ENCODE peak calls at places on chromosomes 2 and 18, in nine cellular contexts. R, I, V, L, K, E, Z, F and H are unnamed samples.
A peak's percentile ranks its signal among the peaks of the same experiment; 100 is the strongest.

GRCh38 chr2:217279571-217279970 is 419.7 kb upstream of the TNP1 start:
- DNase-seq in R (no peak), E (no peak), V (peak; percentile 98), Z (no peak), K (no peak), F (peak; percentile 99), L (no peak), I (no peak), H (no peak)

GRCh38 chr18:64127172-64127571 is 21.7 kb downstream of the LINC00305 start:
- DNase-seq in L (no peak), K (no peak), Z (no peak), E (no peak), R (no peak), V (no peak), I (no peak), F (no peak), H (no peak)

GRCh38 chr18:487371-487770 is 13.1 kb downstream of the COLEC12 start:
- DNase-seq in E (no peak), Z (no peak), I (no peak), R (no peak), L (no peak), V (peak; percentile 13), K (no peak), F (no peak), H (no peak)

GRCh38 chr2:172103471-172104292 is 982 bp upstream of the DLX2 start:
- DNase-seq in Z (peak; percentile 92), I (peak; percentile 94), K (peak; percentile 55), F (peak; percentile 78), V (peak; percentile 59), E (no peak), L (peak; percentile 89), R (peak; percentile 87), H (peak; percentile 81)

GRCh38 chr2:30398488-30398887 is 48.6 kb upstream of the LCLAT1 start:
- DNase-seq in L (no peak), V (no peak), K (no peak), I (no peak), E (no peak), R (no peak), F (no peak), Z (no peak), H (no peak)

GRCh38 chr2:96507957-96508520 is 2.9 kb upstream of the NEURL3 start:
- DNase-seq in L (peak; percentile 89), I (peak; percentile 93), R (peak; percentile 76), Z (peak; percentile 60), K (peak; percentile 60), V (no peak), E (no peak), F (peak; percentile 36), H (peak; percentile 80)

GRCh38 chr2:88019985-88020384 is 3.6 kb upstream of the RNU2-63P start:
- DNase-seq in L (no peak), R (no peak), I (no peak), F (no peak), Z (no peak), K (no peak), V (no peak), E (no peak), H (no peak)

GRCh38 chr2:150618215-150618905 is 130.9 kb upstream of the RND3 start:
- DNase-seq in V (peak; percentile 61), E (no peak), L (no peak), I (no peak), R (no peak), F (peak; percentile 70), Z (no peak), K (no peak), H (no peak)

GRCh38 chr2:32938934-32939333 is 7.8 kb upstream of the LTBP1 start:
- DNase-seq in F (no peak), E (no peak), I (no peak), V (no peak), L (no peak), K (no peak), R (no peak), Z (no peak), H (no peak)

GRCh38 chr2:32942728-32943485 is 3.8 kb upstream of the LTBP1 start:
- DNase-seq in K (no peak), V (no peak), L (no peak), I (no peak), R (no peak), Z (no peak), E (no peak), F (no peak), H (no peak)

GRCh38 chr2:32937602-32938450 is 8.9 kb upstream of the LTBP1 start:
- DNase-seq in Z (no peak), L (no peak), R (no peak), I (no peak), F (peak; percentile 49), K (peak; percentile 47), E (peak; percentile 61), V (peak; percentile 46), H (no peak)

GRCh38 chr2:32941944-32942690 is 4.6 kb upstream of the LTBP1 start:
- DNase-seq in E (no peak), F (no peak), K (no peak), Z (no peak), R (no peak), V (no peak), I (no peak), L (no peak), H (no peak)

DNA sequence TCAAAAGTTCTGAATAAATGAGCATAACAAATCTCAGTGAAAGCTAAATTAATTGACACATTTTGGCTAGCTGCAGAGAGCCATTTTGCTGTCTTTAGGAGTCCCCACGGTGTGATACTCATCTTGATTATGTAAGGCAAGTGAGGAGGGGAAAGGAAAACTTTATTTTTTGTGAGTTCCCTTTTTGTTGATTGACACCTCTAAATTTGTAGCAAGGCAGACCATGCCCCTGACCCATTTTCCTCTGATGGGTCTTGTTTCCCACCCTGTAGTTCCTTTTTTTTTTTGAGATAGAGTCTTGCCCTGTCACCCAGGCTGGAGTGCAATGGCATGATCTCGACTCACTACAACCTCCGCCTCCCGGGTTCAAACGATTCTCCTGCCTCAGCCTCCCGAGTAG is 6.2 kb upstream of the LTBP1 start:
- DNase-seq in I (no peak), F (no peak), Z (no peak), V (no peak), R (no peak), K (no peak), L (no peak), E (no peak), H (no peak)
- H3K27ac ChIP-seq in I (no peak overlapping the region), F (no peak overlapping the region), Z (no peak overlapping the region), V (no peak overlapping the region), R (no peak overlapping the region), K (no peak overlapping the region), L (no peak overlapping the region), E (no peak overlapping the region), H (no peak overlapping the region)

DNA sequence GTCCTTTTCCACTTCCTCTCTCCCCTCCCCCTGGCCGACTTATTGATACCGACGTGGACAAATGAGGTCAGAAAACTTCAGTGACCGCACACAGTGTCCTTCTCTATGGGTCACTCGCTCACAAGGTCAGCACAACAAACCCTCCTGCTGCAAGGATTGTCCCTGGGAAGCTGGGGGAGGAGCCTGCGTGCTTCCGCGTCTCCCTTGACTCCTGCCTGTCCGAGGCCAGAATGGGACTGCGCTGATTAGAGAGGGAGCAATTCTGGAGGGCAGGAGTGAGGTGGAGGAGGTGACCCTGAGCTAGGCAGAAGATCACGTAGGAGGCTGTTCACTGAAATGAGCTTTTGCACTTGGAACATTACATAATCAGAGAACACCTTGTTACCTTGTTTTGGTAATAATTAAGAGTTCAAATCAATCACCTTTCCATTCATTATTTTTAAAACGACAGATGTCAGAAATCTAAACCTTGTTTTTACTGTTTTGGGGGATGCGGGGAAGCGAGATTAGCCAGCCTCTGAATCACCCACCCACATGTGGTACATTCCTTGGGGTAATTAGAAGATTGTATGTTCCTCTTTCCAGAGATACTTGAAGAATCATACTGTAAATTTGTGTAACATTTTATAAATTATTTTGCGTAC is 70.6 kb downstream of the CTAGE1 start:
- DNase-seq in I (peak; percentile 86), L (peak; percentile 84), K (no peak), E (no peak), R (peak; percentile 89), F (peak; percentile 78), Z (no peak), V (peak; percentile 73), H (peak; percentile 94)
- H3K4me1 ChIP-seq in I (no peaks in the 10 kb centered on the region), L (peaks cover 43% of the 10 kb centered on the region), K (no peaks in the 10 kb centered on the region), E (no peaks in the 10 kb centered on the region), R (no peaks in the 10 kb centered on the region), F (peaks cover 3% of the 10 kb centered on the region), Z (peaks cover 21% of the 10 kb centered on the region), V (peaks cover 52% of the 10 kb centered on the region), H (peaks cover 13% of the 10 kb centered on the region)

GRCh38 chr2:47033102-47033880 is 117.7 kb upstream of the MCFD2 start:
- DNase-seq in V (no peak), E (no peak), R (no peak), L (no peak), K (no peak), Z (no peak), I (peak; percentile 73), F (no peak), H (peak; percentile 55)
- H3K4me3 ChIP-seq in V (no peak overlapping the region), E (no peak overlapping the region), R (peak overlapping the region; percentile 15), L (no peak overlapping the region), K (no peak overlapping the region), Z (peak overlapping the region; percentile 10), I (no peak overlapping the region), F (no peak overlapping the region), H (no peak overlapping the region)

DNA sequence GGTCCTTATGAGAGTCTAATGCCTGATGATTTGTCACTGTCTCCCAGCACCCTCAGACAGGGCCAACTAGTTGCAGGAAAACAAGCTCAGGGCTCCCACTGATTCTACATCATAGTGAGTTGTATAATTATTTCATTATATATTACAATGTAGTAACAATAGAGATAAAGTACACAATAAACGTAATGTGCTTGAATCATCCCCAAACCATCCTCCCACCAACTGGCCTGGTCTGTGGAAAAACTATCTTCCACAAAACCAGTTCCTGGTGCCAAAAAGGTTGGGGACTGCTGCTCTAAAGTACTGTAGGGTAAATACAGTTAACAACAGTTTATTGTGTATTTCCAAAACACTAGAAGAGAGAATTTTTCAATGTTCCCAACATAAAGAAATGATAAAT is 91.8 kb upstream of the TFCP2L1 start:
- DNase-seq in Z (no peak), E (no peak), I (no peak), L (no peak), V (peak; percentile 43), R (no peak), K (no peak), F (peak; percentile 51), H (no peak)
- H3K27ac ChIP-seq in Z (no peak overlapping the region), E (no peak overlapping the region), I (no peak overlapping the region), L (no peak overlapping the region), V (no peak overlapping the region), R (no peak overlapping the region), K (no peak overlapping the region), F (no peak overlapping the region), H (no peak overlapping the region)